ENCODE peak calls at places on chromosome 7, in four cellular contexts. One of them, this sample, is unnamed.

GRCh38 chr7:29896685-29897411 is 90.5 kb downstream of the WIPF3 start:
- DNase-seq in WTC11: no peak
- DNase-seq in SK-N-SH: no peak
- DNase-seq in K562: no peak
- DNase-seq in this sample: no peak

GRCh38 chr7:124155400-124156022 is 122.6 kb upstream of the TMEM229A start:
- DNase-seq in SK-N-SH: peak
- DNase-seq in K562: peak
- DNase-seq in WTC11: no peak
- DNase-seq in this sample: no peak

GRCh38 chr7:40972426-40972825 is 730.5 kb downstream of the INHBA start:
- DNase-seq in SK-N-SH: no peak
- DNase-seq in WTC11: no peak
- DNase-seq in K562: no peak
- DNase-seq in this sample: no peak

GRCh38 chr7:155652156-155653124 is 8.0 kb downstream of the RBM33 start:
- DNase-seq in SK-N-SH: no peak
- DNase-seq in WTC11: no peak
- DNase-seq in K562: no peak
- DNase-seq in this sample: no peak

GRCh38 chr7:94656925-94657731 is 1.2 kb upstream of the SGCE start:
- DNase-seq in WTC11: no peak
- DNase-seq in K562: no peak
- DNase-seq in SK-N-SH: no peak
- DNase-seq in this sample: no peak

GRCh38 chr7:90595801-90596683 is at the start of gene CDK14:
- DNase-seq in K562: peak
- DNase-seq in SK-N-SH: peak
- DNase-seq in WTC11: peak
- DNase-seq in this sample: peak

GRCh38 chr7:86479144-86479543 is 164.6 kb upstream of the GRM3 start:
- DNase-seq in WTC11: no peak
- DNase-seq in K562: no peak
- DNase-seq in SK-N-SH: no peak
- DNase-seq in this sample: no peak

GRCh38 chr7:48084727-48085432 is 4.2 kb upstream of the UPP1 start:
- DNase-seq in SK-N-SH: peak
- DNase-seq in WTC11: no peak
- DNase-seq in K562: peak
- DNase-seq in this sample: no peak

GRCh38 chr7:134907639-134908038 is 78.7 kb upstream of the AGBL3 start:
- DNase-seq in SK-N-SH: no peak
- DNase-seq in WTC11: no peak
- DNase-seq in K562: no peak
- DNase-seq in this sample: no peak

GRCh38 chr7:130141161-130141857 is 63.9 kb downstream of the TMEM209 start:
- DNase-seq in SK-N-SH: peak
- DNase-seq in K562: peak
- DNase-seq in WTC11: peak
- DNase-seq in this sample: peak

GRCh38 chr7:148699772-148700629 is 1.3 kb downstream of the CUL1 start:
- DNase-seq in SK-N-SH: no peak
- DNase-seq in K562: peak
- DNase-seq in WTC11: no peak
- DNase-seq in this sample: no peak

GRCh38 chr7:139192014-139192706 is 38.9 kb upstream of the UBN2 start:
- DNase-seq in WTC11: no peak
- DNase-seq in K562: no peak
- DNase-seq in SK-N-SH: no peak
- DNase-seq in this sample: no peak

DNA sequence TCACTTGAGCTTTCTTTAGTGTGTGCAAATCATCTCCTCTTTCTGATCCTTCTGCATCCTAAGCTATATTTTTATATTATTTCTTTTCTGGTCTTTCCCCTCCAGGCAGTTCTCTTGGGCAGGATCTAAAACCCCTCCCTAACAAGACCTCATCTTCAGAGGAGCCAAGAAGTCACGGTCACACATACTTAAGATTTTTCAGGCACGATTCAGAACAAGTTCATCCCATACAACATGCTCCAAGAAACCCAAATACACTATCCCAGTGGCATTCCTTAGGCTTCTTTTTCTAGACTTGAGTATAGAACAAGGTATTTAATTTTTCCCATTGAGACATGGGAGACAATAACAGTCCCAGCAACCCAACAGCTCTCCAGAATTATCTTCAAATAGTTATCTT is 1251.5 kb downstream of the DNAJB9 start:
- DNase-seq in SK-N-SH: no peak
- DNase-seq in WTC11: no peak
- DNase-seq in K562: peak
- DNase-seq in this sample: no peak
- TF ChIP-seq TEAD4 in SK-N-SH: no peak
- TF ChIP-seq TEAD4 in WTC11: no peak
- TF ChIP-seq TEAD4 in K562: no peak
- TF ChIP-seq TEAD4 in this sample: no peak

GRCh38 chr7:92156976-92157375 is 22.0 kb downstream of the LRRD1 start:
- DNase-seq in SK-N-SH: no peak
- DNase-seq in K562: no peak
- DNase-seq in WTC11: no peak
- DNase-seq in this sample: no peak

GRCh38 chr7:92155108-92155755 is 21.0 kb upstream of the CYP51A1 start:
- DNase-seq in WTC11: no peak
- DNase-seq in SK-N-SH: no peak
- DNase-seq in K562: no peak
- DNase-seq in this sample: no peak

GRCh38 chr7:92161271-92161670 is 17.7 kb downstream of the LRRD1 start:
- DNase-seq in SK-N-SH: no peak
- DNase-seq in K562: peak
- DNase-seq in WTC11: no peak
- DNase-seq in this sample: no peak

GRCh38 chr7:92158660-92159575 is 20.0 kb downstream of the LRRD1 start:
- DNase-seq in SK-N-SH: no peak
- DNase-seq in WTC11: no peak
- DNase-seq in K562: no peak
- DNase-seq in this sample: no peak
- TF ChIP-seq MAX in SK-N-SH: no peak
- TF ChIP-seq MAX in WTC11: no peak
- TF ChIP-seq MAX in K562: no peak
- TF ChIP-seq MAX in this sample: no peak

GRCh38 chr7:46385662-46386309 is 464.7 kb upstream of the IGFBP3 start:
- DNase-seq in WTC11: no peak
- DNase-seq in SK-N-SH: no peak
- DNase-seq in K562: no peak
- DNase-seq in this sample: no peak

GRCh38 chr7:46389131-46389530 is 468.1 kb upstream of the IGFBP3 start:
- DNase-seq in K562: no peak
- DNase-seq in WTC11: no peak
- DNase-seq in SK-N-SH: no peak
- DNase-seq in this sample: no peak

GRCh38 chr7:46383605-46384004 is 462.5 kb upstream of the IGFBP3 start:
- DNase-seq in WTC11: no peak
- DNase-seq in K562: no peak
- DNase-seq in SK-N-SH: no peak
- DNase-seq in this sample: no peak

GRCh38 chr7:46387646-46388045 is 466.6 kb upstream of the IGFBP3 start:
- DNase-seq in K562: no peak
- DNase-seq in WTC11: no peak
- DNase-seq in SK-N-SH: no peak
- DNase-seq in this sample: no peak

DNA sequence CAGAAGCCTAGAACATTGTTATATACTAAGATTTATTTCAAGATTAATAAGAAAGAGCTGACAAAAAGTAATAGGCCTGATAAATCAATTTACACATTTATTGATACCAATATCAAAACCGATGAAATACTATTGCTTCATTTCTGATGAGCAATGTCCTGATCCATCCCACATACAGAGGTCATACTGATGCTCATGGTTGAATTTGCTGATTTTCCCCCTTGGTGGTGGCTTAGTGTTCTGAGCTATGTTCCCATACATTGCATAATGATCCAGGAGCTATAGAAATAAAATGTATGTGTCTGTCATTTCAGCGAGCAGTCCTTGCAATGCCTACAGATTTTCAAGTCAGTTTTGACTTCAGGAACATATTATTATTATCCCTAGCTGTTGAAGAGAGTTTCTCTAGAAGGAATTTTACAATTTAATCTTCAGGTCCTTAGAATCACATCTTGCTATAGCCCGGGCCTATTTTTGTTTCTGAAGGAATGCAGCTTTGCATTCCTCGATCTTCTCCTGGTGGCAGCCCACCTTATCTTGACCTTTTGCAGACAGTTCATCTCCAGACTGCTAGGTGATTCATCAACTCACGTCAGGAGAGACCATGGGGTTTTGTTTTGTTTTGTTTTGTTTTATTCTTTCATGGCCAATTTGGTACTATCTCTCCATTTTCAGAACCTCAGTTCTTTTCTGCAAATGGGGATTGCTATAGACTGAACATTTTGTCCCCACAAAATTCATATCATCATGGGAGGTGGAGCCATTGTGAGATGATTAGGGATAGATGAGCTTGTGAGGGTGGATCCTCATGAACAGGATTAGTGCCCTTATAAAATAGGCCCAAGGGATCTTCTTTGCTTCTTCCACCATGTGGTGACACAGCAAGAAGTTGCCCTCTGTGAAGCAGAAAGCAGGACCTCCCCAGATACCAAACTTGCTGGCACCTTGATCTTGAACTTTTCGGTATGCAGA is 465.6 kb upstream of the IGFBP3 start:
- DNase-seq in WTC11: no peak
- DNase-seq in K562: no peak
- DNase-seq in SK-N-SH: no peak
- DNase-seq in this sample: no peak
- TF ChIP-seq TEAD4 in WTC11: no peak
- TF ChIP-seq TEAD4 in K562: no peak
- TF ChIP-seq TEAD4 in SK-N-SH: no peak
- TF ChIP-seq TEAD4 in this sample: no peak

DNA sequence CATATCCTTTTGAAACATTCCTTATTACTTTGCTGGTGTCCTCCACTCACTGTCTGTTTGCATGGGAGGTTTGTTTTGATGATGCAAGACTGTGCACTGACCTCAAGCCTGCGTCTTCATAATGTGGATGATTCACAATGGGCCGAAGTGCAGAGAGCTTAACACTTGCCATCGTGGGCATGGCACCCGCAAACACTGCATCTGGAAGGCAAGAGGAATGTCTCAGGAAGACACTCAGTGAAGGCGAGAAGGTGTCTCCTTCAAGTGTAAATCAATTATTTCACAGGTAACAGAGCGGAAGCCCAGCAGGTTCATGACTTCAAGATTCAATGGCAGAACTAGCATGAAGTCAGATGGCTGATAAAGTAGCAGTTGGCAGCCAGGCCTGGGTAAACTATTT is 98.1 kb downstream of the DPY19L1 start:
- DNase-seq in WTC11: no peak
- DNase-seq in K562: no peak
- DNase-seq in SK-N-SH: no peak
- DNase-seq in this sample: no peak
- TF ChIP-seq MAX in WTC11: no peak
- TF ChIP-seq MAX in K562: no peak
- TF ChIP-seq MAX in SK-N-SH: no peak
- TF ChIP-seq MAX in this sample: no peak

DNA sequence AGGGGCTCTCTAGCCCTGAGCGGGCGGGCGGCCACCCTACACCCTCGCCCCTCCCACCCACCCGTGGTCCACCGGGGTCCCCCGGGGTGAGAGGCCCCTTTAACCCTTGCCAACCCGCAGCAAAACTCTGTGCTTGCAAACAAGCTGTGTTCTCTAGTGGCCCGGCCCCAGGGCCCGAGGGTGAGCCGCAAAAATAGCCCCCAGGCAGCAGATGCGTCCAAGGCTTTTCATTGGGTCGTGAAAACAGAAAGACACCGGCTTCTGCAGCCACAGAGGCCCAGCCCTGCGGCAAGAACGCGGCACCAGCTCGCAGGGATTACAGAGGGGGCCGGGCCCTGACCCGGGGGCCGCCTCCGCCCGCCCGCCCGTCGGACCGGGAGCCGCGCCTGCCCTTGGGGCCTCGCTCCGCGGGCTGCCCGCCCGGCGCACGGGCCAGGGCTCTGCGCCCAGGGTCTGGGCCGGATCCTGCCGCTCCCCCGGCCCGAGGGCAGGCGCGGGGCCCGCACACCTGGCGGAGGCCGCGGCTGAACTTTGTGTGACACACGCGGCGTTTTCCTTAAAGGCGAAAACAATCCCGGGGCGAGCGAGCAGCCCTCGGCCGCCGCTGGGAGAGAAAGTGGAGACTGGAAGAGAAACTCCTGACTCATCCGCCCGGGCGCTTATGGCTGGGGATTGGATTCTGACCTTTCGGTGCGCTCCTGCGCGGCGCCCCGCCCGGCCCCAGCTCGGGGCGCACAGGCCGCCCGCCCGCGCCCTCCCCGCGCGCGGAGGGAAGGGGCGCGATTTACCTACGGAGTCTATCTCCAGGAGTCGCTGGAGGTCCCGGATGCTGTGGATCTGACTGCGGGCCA is 2.8 kb downstream of the PDGFA start:
- DNase-seq in K562: peak
- DNase-seq in SK-N-SH: no peak
- DNase-seq in WTC11: no peak
- DNase-seq in this sample: peak
- TF ChIP-seq TEAD4 in K562: no peak
- TF ChIP-seq TEAD4 in SK-N-SH: no peak
- TF ChIP-seq TEAD4 in WTC11: no peak
- TF ChIP-seq TEAD4 in this sample: no peak

GRCh38 chr7:50729962-50730361 is 52.7 kb downstream of the GRB10 start:
- DNase-seq in WTC11: no peak
- DNase-seq in K562: no peak
- DNase-seq in SK-N-SH: no peak
- DNase-seq in this sample: no peak
- TF ChIP-seq MAX in WTC11: no peak
- TF ChIP-seq MAX in K562: no peak
- TF ChIP-seq MAX in SK-N-SH: no peak
- TF ChIP-seq MAX in this sample: no peak

GRCh38 chr7:140922741-140923345 is 1.9 kb downstream of the BRAF start:
- DNase-seq in K562: no peak
- DNase-seq in WTC11: no peak
- DNase-seq in SK-N-SH: no peak
- DNase-seq in this sample: no peak

GRCh38 chr7:140920745-140921144 is 4.0 kb downstream of the BRAF start:
- DNase-seq in SK-N-SH: no peak
- DNase-seq in WTC11: no peak
- DNase-seq in K562: no peak
- DNase-seq in this sample: no peak

GRCh38 chr7:140915948-140916555 is 8.7 kb downstream of the BRAF start:
- DNase-seq in WTC11: no peak
- DNase-seq in SK-N-SH: no peak
- DNase-seq in K562: no peak
- DNase-seq in this sample: no peak

GRCh38 chr7:140917258-140917657 is 7.5 kb downstream of the BRAF start:
- DNase-seq in SK-N-SH: no peak
- DNase-seq in K562: no peak
- DNase-seq in WTC11: no peak
- DNase-seq in this sample: no peak

DNA sequence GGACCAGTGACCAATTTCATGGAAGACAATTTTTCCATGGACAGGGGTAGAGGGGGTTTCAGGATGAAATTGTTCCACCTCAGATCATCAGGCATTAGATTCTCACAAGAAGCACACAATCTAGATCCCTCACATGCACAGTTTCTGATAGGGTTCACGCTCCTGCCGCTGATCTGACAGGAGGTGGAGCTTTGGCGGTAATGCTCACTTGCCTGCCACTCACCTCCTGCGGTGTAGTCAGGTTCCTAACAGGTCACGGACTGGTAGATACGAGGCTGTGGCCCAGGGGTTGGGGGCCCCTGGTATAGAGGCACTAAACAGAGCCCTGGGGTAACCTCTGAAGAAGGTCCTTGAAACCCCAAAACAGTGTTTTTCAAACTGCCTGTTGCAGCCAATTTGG is 6.5 kb downstream of the BRAF start:
- DNase-seq in SK-N-SH: no peak
- DNase-seq in WTC11: no peak
- DNase-seq in K562: no peak
- DNase-seq in this sample: no peak
- TF ChIP-seq TEAD4 in SK-N-SH: no peak
- TF ChIP-seq TEAD4 in WTC11: no peak
- TF ChIP-seq TEAD4 in K562: no peak
- TF ChIP-seq TEAD4 in this sample: no peak